ENCODE peak calls at places on chromosomes 7 and 10, in six cellular contexts. One of them, this sample, is unnamed.

GRCh38 chr7:101891936-101892640 is 74.7 kb downstream of the CUX1 start:
- DNase-seq in left lung: no peak
- DNase-seq in IMR-90: no peak
- DNase-seq in ascending aorta: no peak
- DNase-seq in Peyer's patch: no peak
- DNase-seq in osteoblast: no peak
- DNase-seq in this sample: no peak

GRCh38 chr10:96588060-96588554 is 1.3 kb upstream of the TM9SF3 start:
- DNase-seq in left lung: no peak
- DNase-seq in IMR-90: no peak
- DNase-seq in ascending aorta: no peak
- DNase-seq in Peyer's patch: no peak
- DNase-seq in osteoblast: no peak
- DNase-seq in this sample: no peak

GRCh38 chr10:61286695-61287094 is 166.5 kb downstream of the TMEM26 start:
- DNase-seq in left lung: no peak
- DNase-seq in IMR-90: no peak
- DNase-seq in ascending aorta: no peak
- DNase-seq in Peyer's patch: no peak
- DNase-seq in osteoblast: no peak
- DNase-seq in this sample: no peak

GRCh38 chr10:67785098-67785497 is 52.9 kb downstream of the DNAJC12 start:
- DNase-seq in left lung: no peak
- DNase-seq in IMR-90: no peak
- DNase-seq in ascending aorta: no peak
- DNase-seq in Peyer's patch: no peak
- DNase-seq in osteoblast: no peak
- DNase-seq in this sample: no peak

GRCh38 chr10:122062831-122063674 is 74.1 kb downstream of the TACC2 start:
- DNase-seq in left lung: no peak
- DNase-seq in IMR-90: peak; percentile 83
- DNase-seq in ascending aorta: peak; percentile 89
- DNase-seq in Peyer's patch: peak; percentile 17
- DNase-seq in osteoblast: peak; percentile 94
- DNase-seq in this sample: no peak

GRCh38 chr10:77692782-77693181 is 55.2 kb upstream of the KCNMA1 start:
- DNase-seq in left lung: no peak
- DNase-seq in IMR-90: peak; percentile 68
- DNase-seq in ascending aorta: no peak
- DNase-seq in Peyer's patch: no peak
- DNase-seq in osteoblast: peak; percentile 61
- DNase-seq in this sample: no peak

GRCh38 chr10:98365698-98366530 is 49.1 kb downstream of the PYROXD2 start:
- DNase-seq in left lung: no peak
- DNase-seq in IMR-90: no peak
- DNase-seq in ascending aorta: no peak
- DNase-seq in Peyer's patch: no peak
- DNase-seq in osteoblast: no peak
- DNase-seq in this sample: no peak

GRCh38 chr10:116296358-116296757 is 23.4 kb upstream of the GFRA1 start:
- DNase-seq in left lung: no peak
- DNase-seq in IMR-90: no peak
- DNase-seq in ascending aorta: no peak
- DNase-seq in Peyer's patch: no peak
- DNase-seq in osteoblast: no peak
- DNase-seq in this sample: no peak

GRCh38 chr7:68438016-68438415 is 1160.3 kb upstream of the AUTS2 start:
- DNase-seq in left lung: no peak
- DNase-seq in IMR-90: no peak
- DNase-seq in ascending aorta: no peak
- DNase-seq in Peyer's patch: no peak
- DNase-seq in osteoblast: no peak
- DNase-seq in this sample: no peak

GRCh38 chr7:67019562-67020390 is 23.1 kb downstream of the TYW1 start:
- DNase-seq in left lung: no peak
- DNase-seq in IMR-90: peak; percentile 45
- DNase-seq in ascending aorta: no peak
- DNase-seq in Peyer's patch: no peak
- DNase-seq in osteoblast: no peak
- DNase-seq in this sample: no peak

GRCh38 chr10:123380491-123381085 is 226.4 kb downstream of the BUB3 start:
- DNase-seq in left lung: no peak
- DNase-seq in IMR-90: no peak
- DNase-seq in ascending aorta: no peak
- DNase-seq in Peyer's patch: no peak
- DNase-seq in osteoblast: no peak
- DNase-seq in this sample: no peak

GRCh38 chr7:115191506-115191905 is 269.6 kb downstream of the MDFIC start:
- DNase-seq in left lung: no peak
- DNase-seq in IMR-90: peak; percentile 20
- DNase-seq in ascending aorta: no peak
- DNase-seq in Peyer's patch: no peak
- DNase-seq in osteoblast: no peak
- DNase-seq in this sample: no peak

GRCh38 chr10:132624847-132625839 is 87.6 kb downstream of the INPP5A start:
- DNase-seq in left lung: peak; percentile 58
- DNase-seq in IMR-90: peak; percentile 20
- DNase-seq in ascending aorta: peak; percentile 61
- DNase-seq in Peyer's patch: no peak
- DNase-seq in osteoblast: no peak
- DNase-seq in this sample: no peak

GRCh38 chr7:52705768-52706167 is 329.7 kb upstream of the POM121L12 start:
- DNase-seq in left lung: no peak
- DNase-seq in IMR-90: no peak
- DNase-seq in ascending aorta: no peak
- DNase-seq in Peyer's patch: no peak
- DNase-seq in osteoblast: no peak
- DNase-seq in this sample: no peak

GRCh38 chr7:139560678-139561077 is 37.2 kb downstream of the CLEC2L start:
- DNase-seq in left lung: no peak
- DNase-seq in IMR-90: no peak
- DNase-seq in ascending aorta: peak; percentile 60
- DNase-seq in Peyer's patch: no peak
- DNase-seq in osteoblast: no peak
- DNase-seq in this sample: no peak

GRCh38 chr7:92725161-92725925 is 111.0 kb downstream of the CDK6 start:
- DNase-seq in left lung: no peak
- DNase-seq in IMR-90: no peak
- DNase-seq in ascending aorta: no peak
- DNase-seq in Peyer's patch: no peak
- DNase-seq in osteoblast: no peak
- DNase-seq in this sample: no peak

GRCh38 chr7:55545496-55545895 is 26.8 kb downstream of the VOPP1 start:
- DNase-seq in left lung: no peak
- DNase-seq in IMR-90: peak; percentile 82
- DNase-seq in ascending aorta: no peak
- DNase-seq in Peyer's patch: no peak
- DNase-seq in osteoblast: peak; percentile 85
- DNase-seq in this sample: no peak

GRCh38 chr10:80461208-80462183 is 7.4 kb downstream of the TSPAN14 start:
- DNase-seq in left lung: no peak
- DNase-seq in IMR-90: no peak
- DNase-seq in ascending aorta: no peak
- DNase-seq in Peyer's patch: no peak
- DNase-seq in osteoblast: peak; percentile 42
- DNase-seq in this sample: no peak

GRCh38 chr7:112889268-112889667 is 99.1 kb upstream of the TMEM168 start:
- DNase-seq in left lung: no peak
- DNase-seq in IMR-90: no peak
- DNase-seq in ascending aorta: no peak
- DNase-seq in Peyer's patch: no peak
- DNase-seq in osteoblast: no peak
- DNase-seq in this sample: no peak

GRCh38 chr7:157573244-157573643 is 236.4 kb downstream of the DNAJB6 start:
- DNase-seq in left lung: no peak
- DNase-seq in IMR-90: no peak
- DNase-seq in ascending aorta: no peak
- DNase-seq in Peyer's patch: no peak
- DNase-seq in osteoblast: no peak
- DNase-seq in this sample: no peak

GRCh38 chr7:19107392-19108147 is 9.9 kb downstream of the TWIST1 start:
- DNase-seq in left lung: peak; percentile 68
- DNase-seq in IMR-90: peak; percentile 68
- DNase-seq in ascending aorta: peak; percentile 75
- DNase-seq in Peyer's patch: no peak
- DNase-seq in osteoblast: peak; percentile 74
- DNase-seq in this sample: no peak

GRCh38 chr7:150909192-150909591 is 56.9 kb downstream of the AOC1 start:
- DNase-seq in left lung: no peak
- DNase-seq in IMR-90: no peak
- DNase-seq in ascending aorta: no peak
- DNase-seq in Peyer's patch: no peak
- DNase-seq in osteoblast: no peak
- DNase-seq in this sample: peak; percentile 24

DNA sequence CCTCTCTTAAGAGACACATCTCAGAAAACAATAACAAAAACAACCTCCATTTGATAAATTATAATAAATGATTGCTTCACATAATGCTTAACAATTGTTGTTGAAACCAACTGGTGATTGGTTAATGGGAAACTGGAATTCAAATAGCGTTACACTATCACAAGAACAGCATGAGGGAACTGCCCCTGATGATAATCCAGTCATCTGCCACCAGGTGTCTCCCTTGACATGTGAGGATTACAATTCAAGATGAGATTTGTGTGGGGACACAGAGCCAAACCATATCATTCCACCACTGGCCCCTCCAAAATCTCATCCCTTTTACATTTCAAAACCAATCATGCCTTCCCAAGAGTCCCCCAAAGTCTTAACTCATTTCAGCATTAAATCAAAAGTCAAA is 375.9 kb downstream of the BMPER start:
- DNase-seq in left lung: no peak
- DNase-seq in IMR-90: no peak
- DNase-seq in ascending aorta: no peak
- DNase-seq in Peyer's patch: no peak
- DNase-seq in osteoblast: no peak
- DNase-seq in this sample: no peak
- TF ChIP-seq CTCF in left lung: no peak
- TF ChIP-seq CTCF in IMR-90: peak; percentile 16
- TF ChIP-seq CTCF in ascending aorta: no peak
- TF ChIP-seq CTCF in Peyer's patch: no peak
- TF ChIP-seq CTCF in osteoblast: no peak
- TF ChIP-seq CTCF in this sample: no peak

GRCh38 chr10:111370101-111370500 is 293.3 kb downstream of the ADRA2A start:
- DNase-seq in left lung: no peak
- DNase-seq in IMR-90: no peak
- DNase-seq in ascending aorta: no peak
- DNase-seq in Peyer's patch: no peak
- DNase-seq in osteoblast: peak; percentile 21
- DNase-seq in this sample: no peak

GRCh38 chr10:111379521-111379920 is 302.7 kb downstream of the ADRA2A start:
- DNase-seq in left lung: no peak
- DNase-seq in IMR-90: no peak
- DNase-seq in ascending aorta: no peak
- DNase-seq in Peyer's patch: no peak
- DNase-seq in osteoblast: no peak
- DNase-seq in this sample: no peak

DNA sequence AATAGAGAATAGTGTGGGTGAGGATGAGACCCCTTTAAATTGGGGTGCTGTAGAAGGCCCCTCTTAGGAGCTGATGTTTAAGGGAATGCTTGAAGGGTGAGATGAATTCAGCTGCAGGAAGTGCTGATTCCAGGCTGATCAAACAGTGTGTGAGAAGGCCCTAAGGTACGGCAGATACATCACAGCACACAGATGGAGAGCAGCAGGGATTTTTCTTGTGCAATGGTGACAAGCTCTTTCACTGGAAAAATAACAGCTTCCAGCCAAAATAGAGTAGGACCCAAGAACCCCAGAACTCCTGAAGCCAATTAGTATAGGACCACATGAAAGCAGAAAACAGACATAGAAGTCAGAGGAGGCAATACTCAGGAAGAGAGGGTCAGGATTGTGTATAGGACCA is 296.9 kb downstream of the ADRA2A start:
- DNase-seq in left lung: no peak
- DNase-seq in IMR-90: no peak
- DNase-seq in ascending aorta: no peak
- DNase-seq in Peyer's patch: no peak
- DNase-seq in osteoblast: no peak
- DNase-seq in this sample: no peak
- H3K9me3 ChIP-seq in left lung: no peaks in the 10 kb centered on the region
- H3K9me3 ChIP-seq in IMR-90: peaks cover 17% of the 10 kb centered on the region
- H3K9me3 ChIP-seq in ascending aorta: no peaks in the 10 kb centered on the region
- H3K9me3 ChIP-seq in Peyer's patch: no peaks in the 10 kb centered on the region
- H3K9me3 ChIP-seq in osteoblast: no peaks in the 10 kb centered on the region
- H3K9me3 ChIP-seq in this sample: no peaks in the 10 kb centered on the region

DNA sequence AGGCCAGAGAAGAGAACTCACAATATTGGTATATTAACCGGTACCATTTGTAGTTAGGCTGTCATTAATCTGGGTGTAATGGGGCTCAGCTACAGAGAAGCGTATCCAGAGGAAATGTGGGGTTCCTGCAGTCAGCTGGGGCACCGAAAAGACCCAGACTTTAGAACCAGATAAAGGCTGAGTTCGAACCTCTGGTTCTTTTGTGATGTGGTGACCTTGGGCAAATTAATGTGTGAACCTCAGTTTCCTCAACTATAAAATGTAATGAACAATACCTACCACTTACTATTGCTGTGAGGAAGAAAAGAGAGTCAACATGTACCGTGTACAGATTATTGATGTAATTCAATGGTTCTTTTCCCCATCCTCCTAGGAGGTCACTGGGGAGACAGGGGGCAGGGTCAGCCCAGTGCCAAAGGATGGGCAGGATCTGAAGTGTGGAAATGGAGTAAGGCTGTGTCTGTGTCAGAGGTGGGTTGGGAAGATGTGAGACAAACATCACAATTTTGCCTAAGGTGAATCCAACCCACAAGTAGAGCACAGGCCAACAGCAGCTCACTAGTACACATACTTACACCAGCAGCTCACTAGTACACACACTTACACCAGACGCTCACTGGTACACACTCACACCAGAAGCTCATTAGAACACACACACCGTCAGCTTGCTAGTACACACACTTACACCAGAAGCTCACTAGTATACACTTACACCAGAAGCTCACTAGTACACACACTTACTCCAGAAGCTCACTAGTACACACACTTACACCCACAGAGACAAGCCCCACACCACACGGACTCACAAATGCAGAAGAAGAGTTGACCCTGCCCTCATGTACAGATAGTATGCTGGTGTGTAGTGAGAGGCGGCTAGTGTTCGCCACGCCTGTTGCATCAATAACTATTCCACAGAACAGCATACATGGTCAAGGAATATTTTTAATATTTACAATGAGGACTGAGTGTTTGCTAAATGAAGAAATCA is 28.0 kb downstream of the PRSS2 start:
- DNase-seq in left lung: no peak
- DNase-seq in IMR-90: no peak
- DNase-seq in ascending aorta: peak; percentile 42
- DNase-seq in Peyer's patch: no peak
- DNase-seq in osteoblast: no peak
- DNase-seq in this sample: no peak
- H3K27me3 ChIP-seq in left lung: peaks cover 40% of the 10 kb centered on the region
- H3K27me3 ChIP-seq in IMR-90: peaks cover 64% of the 10 kb centered on the region
- H3K27me3 ChIP-seq in ascending aorta: peaks cover 5% of the 10 kb centered on the region
- H3K27me3 ChIP-seq in Peyer's patch: no peaks in the 10 kb centered on the region
- H3K27me3 ChIP-seq in osteoblast: peaks cover 60% of the 10 kb centered on the region
- H3K27me3 ChIP-seq in this sample: no peaks in the 10 kb centered on the region

DNA sequence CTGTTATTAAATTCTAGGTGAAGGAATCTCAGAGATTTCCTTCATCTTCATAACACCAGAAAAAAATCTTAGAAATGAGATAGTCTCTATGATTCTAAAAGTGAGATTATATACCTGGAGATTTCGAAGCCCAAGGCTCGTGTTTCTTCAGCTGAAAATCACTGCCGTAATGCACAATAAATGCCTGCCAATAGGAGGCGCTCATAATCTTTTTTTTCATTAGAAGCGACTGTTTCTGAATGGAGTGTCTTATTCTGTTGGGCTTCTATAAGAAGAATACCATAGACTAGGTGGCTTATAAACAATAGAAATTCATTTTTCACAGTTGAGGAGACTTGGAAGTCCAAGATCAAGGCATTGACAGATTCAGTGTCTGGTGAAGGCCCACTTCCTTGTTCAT is 294.7 kb downstream of the PRKG1 start:
- DNase-seq in left lung: no peak
- DNase-seq in IMR-90: no peak
- DNase-seq in ascending aorta: no peak
- DNase-seq in Peyer's patch: no peak
- DNase-seq in osteoblast: no peak
- DNase-seq in this sample: no peak
- TF ChIP-seq CTCF in left lung: no peak
- TF ChIP-seq CTCF in IMR-90: no peak
- TF ChIP-seq CTCF in ascending aorta: peak; percentile 6
- TF ChIP-seq CTCF in Peyer's patch: no peak
- TF ChIP-seq CTCF in osteoblast: no peak
- TF ChIP-seq CTCF in this sample: no peak

This sample was measured in CD4-positive, alpha-beta T cell.